ENCODE peak calls at places on chromosome 16, in five cellular contexts. One of them, this sample, is unnamed.

GRCh38 chr16:88681084-88681680 is 5.1 kb downstream of the SNAI3 start:
- DNase-seq in C1 segment of cervical spinal cord: no peak
- DNase-seq in stomach: peak
- DNase-seq in non-pigmented ciliary epithelial cell: no peak
- DNase-seq in SW480: no peak
- DNase-seq in this sample: no peak

GRCh38 chr16:83859265-83859664 is 39.6 kb upstream of the MLYCD start:
- DNase-seq in C1 segment of cervical spinal cord: no peak
- DNase-seq in stomach: no peak
- DNase-seq in non-pigmented ciliary epithelial cell: no peak
- DNase-seq in SW480: no peak
- DNase-seq in this sample: no peak

GRCh38 chr16:10892782-10893181 is 15.8 kb downstream of the CIITA start:
- DNase-seq in C1 segment of cervical spinal cord: no peak
- DNase-seq in stomach: no peak
- DNase-seq in non-pigmented ciliary epithelial cell: no peak
- DNase-seq in SW480: no peak
- DNase-seq in this sample: no peak

GRCh38 chr16:68737046-68737729 is at the start of gene CDH1:
- DNase-seq in C1 segment of cervical spinal cord: no peak
- DNase-seq in stomach: peak
- DNase-seq in non-pigmented ciliary epithelial cell: no peak
- DNase-seq in SW480: peak
- DNase-seq in this sample: no peak

GRCh38 chr16:47304563-47304962 is 156.3 kb downstream of the ITFG1 start:
- DNase-seq in C1 segment of cervical spinal cord: no peak
- DNase-seq in stomach: no peak
- DNase-seq in non-pigmented ciliary epithelial cell: no peak
- DNase-seq in SW480: no peak
- DNase-seq in this sample: no peak

GRCh38 chr16:919658-920631 is 50.8 kb downstream of the LMF1 start:
- DNase-seq in C1 segment of cervical spinal cord: no peak
- DNase-seq in stomach: no peak
- DNase-seq in non-pigmented ciliary epithelial cell: no peak
- DNase-seq in SW480: no peak
- DNase-seq in this sample: no peak

GRCh38 chr16:87063543-87063942 is 253.6 kb downstream of the C16orf95 start:
- DNase-seq in C1 segment of cervical spinal cord: no peak
- DNase-seq in stomach: no peak
- DNase-seq in non-pigmented ciliary epithelial cell: no peak
- DNase-seq in SW480: no peak
- DNase-seq in this sample: no peak

GRCh38 chr16:89279666-89280481 is 62.4 kb downstream of the ZNF778 start:
- DNase-seq in C1 segment of cervical spinal cord: no peak
- DNase-seq in stomach: no peak
- DNase-seq in non-pigmented ciliary epithelial cell: no peak
- DNase-seq in SW480: no peak
- DNase-seq in this sample: no peak

GRCh38 chr16:89036776-89037175 is 56.9 kb upstream of the ACSF3 start:
- DNase-seq in C1 segment of cervical spinal cord: no peak
- DNase-seq in stomach: no peak
- DNase-seq in non-pigmented ciliary epithelial cell: no peak
- DNase-seq in SW480: no peak
- DNase-seq in this sample: no peak

GRCh38 chr16:22161999-22162657 is at the start of gene SDR42E2:
- DNase-seq in C1 segment of cervical spinal cord: no peak
- DNase-seq in stomach: peak
- DNase-seq in non-pigmented ciliary epithelial cell: no peak
- DNase-seq in SW480: peak
- DNase-seq in this sample: no peak

GRCh38 chr16:61581417-61582046 is 454.7 kb downstream of the CDH8 start:
- DNase-seq in C1 segment of cervical spinal cord: no peak
- DNase-seq in stomach: no peak
- DNase-seq in non-pigmented ciliary epithelial cell: no peak
- DNase-seq in SW480: no peak
- DNase-seq in this sample: no peak

This sample was measured in caudate nucleus.